ENCODE peak calls at places on chromosomes 6 and 20, in four cellular contexts. M is esophagus squamous epithelium, L is adipocyte, D is psoas muscle. H is an unnamed sample. For H3K27me3 and H3K4me1, the result is how much of the 10 kb centered on the place peaks cover.

GRCh38 chr6:18241208-18241836 is 23.0 kb downstream of the DEK start:
- DNase-seq in M (no peak), D (no peak), L (no peak), H (no peak)

GRCh38 chr20:49103647-49104364 is 57.7 kb downstream of the CSE1L start:
- DNase-seq in M (no peak), L (no peak), D (no peak), H (no peak)

GRCh38 chr6:121800047-121800446 is 364.6 kb downstream of the GJA1 start:
- DNase-seq in M (no peak), D (no peak), L (peak), H (no peak)

GRCh38 chr20:63538204-63539091 is 1.3 kb upstream of the PTK6 start:
- DNase-seq in L (peak), D (no peak), M (no peak), H (peak)

GRCh38 chr6:34934516-34934915 is 45.5 kb downstream of the ANKS1A start:
- DNase-seq in M (no peak), D (peak), L (no peak), H (no peak)

GRCh38 chr20:48769111-48769879 is 58.5 kb downstream of the PREX1 start:
- DNase-seq in M (no peak), L (no peak), D (no peak), H (peak)

GRCh38 chr6:64973142-64973541 is 733.9 kb downstream of the EYS start:
- DNase-seq in L (no peak), M (no peak), D (no peak), H (no peak)

GRCh38 chr20:4905195-4905594 is 96.1 kb downstream of the SLC23A2 start:
- DNase-seq in M (no peak), L (no peak), D (no peak), H (no peak)

GRCh38 chr6:106082735-106083398 is 3.3 kb upstream of the PRDM1 start:
- DNase-seq in D (no peak), L (peak), M (no peak), H (no peak)

GRCh38 chr6:109202409-109203264 is 107.3 kb downstream of the CEP57L1 start:
- DNase-seq in L (no peak), D (no peak), M (no peak), H (no peak)

GRCh38 chr20:10524034-10524476 is 89.0 kb downstream of the SLX4IP start:
- DNase-seq in M (no peak), D (peak), L (no peak), H (no peak)

GRCh38 chr6:156822747-156823206 is 45.6 kb downstream of the ARID1B start:
- DNase-seq in D (peak), L (no peak), M (no peak), H (no peak)

GRCh38 chr6:56959938-56960337 is 5.0 kb downstream of the BEND6 start:
- DNase-seq in D (no peak), M (no peak), L (peak), H (no peak)

GRCh38 chr6:75876152-75876551 is 127.1 kb downstream of the MYO6 start:
- DNase-seq in M (no peak), L (no peak), D (no peak), H (no peak)

DNA sequence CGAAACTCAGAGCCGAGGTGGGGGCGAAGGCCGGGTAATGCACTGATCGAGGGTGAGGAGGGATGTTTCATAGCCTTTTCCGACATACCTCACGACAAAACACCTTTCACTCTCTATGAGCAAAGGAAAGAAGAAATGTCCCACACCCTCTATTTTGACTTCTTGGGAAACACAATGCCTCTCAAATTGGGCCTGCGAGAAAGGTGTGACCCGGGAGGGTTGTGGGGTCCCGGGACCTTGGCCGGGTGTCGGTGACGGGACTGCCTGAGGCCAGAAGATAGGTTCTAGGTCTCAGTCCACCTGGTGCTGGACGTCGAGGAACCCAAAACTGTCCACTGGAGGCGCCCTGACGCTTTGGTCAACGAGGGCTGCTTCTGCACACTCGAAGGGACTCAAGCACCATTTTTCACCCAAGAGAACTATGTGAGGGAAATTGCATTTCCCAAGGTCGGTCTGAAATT is 41.1 kb upstream of the OSTM1 start:
- DNase-seq in L (no peak), M (no peak), D (peak), H (no peak)
- H3K27me3 ChIP-seq in L (under half), M (under half), D (half or more), H (half or more)

GRCh38 chr20:34915749-34916455 is 39.5 kb downstream of the ACSS2 start:
- DNase-seq in M (no peak), D (no peak), L (no peak), H (no peak)
- H3K4me1 ChIP-seq in M (under half), D (under half), L (under half), H (under half)

DNA sequence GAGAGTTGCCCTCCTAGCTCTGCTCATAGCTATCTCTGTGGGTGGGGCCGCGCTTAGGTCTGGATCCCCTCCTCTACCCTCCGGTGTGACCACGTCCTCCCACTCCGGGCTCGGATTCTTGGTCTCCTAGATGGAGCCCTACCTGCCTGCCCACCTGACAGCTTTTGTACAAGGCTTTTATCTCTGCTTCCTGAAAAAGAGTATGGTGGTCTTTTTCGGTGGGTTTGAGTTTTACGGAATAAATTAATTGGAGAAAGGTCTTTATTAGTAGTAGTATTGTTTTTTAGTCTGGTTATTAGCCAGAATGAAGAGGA is 773 bp downstream of the SMAP1 start:
- DNase-seq in D (no peak), L (peak), M (no peak), H (no peak)
- H3K27me3 ChIP-seq in D (under half), L (under half), M (under half), H (under half)

GRCh38 chr6:145733770-145734169 is 1.6 kb downstream of the EPM2A start:
- DNase-seq in D (no peak), M (no peak), L (peak), H (no peak)

GRCh38 chr6:145733207-145733606 is 2.1 kb downstream of the EPM2A start:
- DNase-seq in M (no peak), L (no peak), D (no peak), H (no peak)

GRCh38 chr6:145736854-145737181 is 1.5 kb upstream of the EPM2A start:
- DNase-seq in M (no peak), L (peak), D (no peak), H (no peak)

GRCh38 chr6:145734486-145735355 is 599 bp downstream of the EPM2A start:
- DNase-seq in D (peak), M (peak), L (peak), H (peak)

DNA sequence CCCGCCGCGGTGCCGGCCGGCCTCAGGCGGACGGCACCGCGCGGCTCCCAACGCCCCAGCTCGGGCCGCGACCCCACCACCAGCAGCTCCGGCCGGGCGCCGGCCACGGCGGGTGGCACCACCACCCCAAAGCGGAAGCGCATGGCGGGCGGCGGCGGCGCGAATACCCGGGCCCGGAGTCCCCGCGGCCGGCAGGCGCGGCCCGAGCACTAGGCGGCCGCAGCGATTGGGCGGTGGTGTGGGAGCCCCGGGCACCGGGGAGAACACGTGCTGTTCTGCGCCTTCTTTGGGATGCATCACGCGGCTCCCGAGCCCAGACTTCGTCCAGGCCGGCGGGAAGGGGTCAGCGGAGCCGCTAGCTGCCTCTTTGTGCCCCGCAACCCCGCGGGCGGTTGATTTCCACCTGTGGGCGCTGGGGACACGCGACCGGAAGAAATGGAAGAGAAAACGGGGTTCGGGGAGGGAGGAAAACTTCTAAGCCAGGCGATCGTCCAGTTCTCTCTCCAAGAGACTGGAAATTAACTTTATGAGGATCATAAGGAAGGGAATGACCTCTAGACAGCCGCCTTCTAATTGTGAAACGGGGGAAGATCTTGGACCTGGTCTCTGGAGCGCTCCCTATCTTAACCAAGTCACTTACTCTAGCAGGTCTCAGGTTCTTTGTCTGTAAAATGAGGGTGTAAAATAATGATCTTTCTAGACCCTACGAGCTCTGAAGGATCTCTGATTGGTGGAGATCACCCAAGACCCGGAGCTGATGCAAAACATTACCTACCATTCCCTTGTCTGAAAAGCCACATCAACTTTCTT is at the start of gene EPM2A:
- DNase-seq in D (peak), L (peak), M (peak), H (peak)
- H3K4me1 ChIP-seq in D (under half), L (under half), M (under half), H (under half)

DNA sequence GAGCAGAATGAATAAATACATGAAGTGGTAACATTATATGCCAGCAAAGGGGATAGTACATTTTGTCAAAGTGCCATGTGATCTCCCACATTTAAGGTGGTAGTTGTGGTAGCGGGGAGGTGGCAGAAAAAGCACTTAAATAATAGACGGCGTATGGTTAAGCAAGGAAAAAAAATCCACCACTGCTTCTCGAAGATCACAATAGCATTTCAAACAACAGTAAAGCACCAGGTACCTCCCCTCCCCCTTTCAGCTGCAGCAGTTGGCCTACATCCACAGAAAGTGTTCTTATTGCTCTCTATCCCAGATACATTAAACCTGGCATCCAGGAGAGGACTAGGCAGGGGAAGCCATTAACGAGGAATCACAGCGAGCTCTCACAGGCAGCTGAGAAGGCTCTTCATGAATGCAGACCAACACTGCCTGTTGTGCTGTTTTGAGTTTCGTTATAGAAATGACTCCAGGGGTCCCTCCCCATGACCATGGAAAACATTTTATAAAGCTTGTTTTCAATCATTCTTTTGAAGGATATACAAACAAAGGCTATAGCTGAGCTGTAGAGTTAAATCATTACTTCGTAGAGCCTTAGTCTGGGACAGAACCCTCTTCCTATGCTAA is 11.8 kb downstream of the FYN start:
- DNase-seq in M (no peak), L (no peak), D (no peak), H (no peak)
- H3K27me3 ChIP-seq in M (under half), L (under half), D (under half), H (under half)